ENCODE peak calls at places on chromosomes 7 and 10, in five cellular contexts. K, P, R, H and Z are unnamed samples.

GRCh38 chr10:102120987-102121738 is 995 bp upstream of the LDB1 start:
- DNase-seq in K (peak; percentile 47), P (no peak), R (peak; percentile 82), H (peak; percentile 26), Z (no peak)

GRCh38 chr7:81645435-81645834 is 124.4 kb downstream of the HGF start:
- DNase-seq in K (no peak), P (no peak), R (no peak), H (no peak), Z (no peak)

GRCh38 chr10:47349941-47350371 is 1.8 kb downstream of the RBP3 start:
- DNase-seq in K (no peak), P (no peak), R (no peak), H (no peak), Z (no peak)

GRCh38 chr7:111199643-111200042 is 108.7 kb downstream of the LRRN3 start:
- DNase-seq in K (no peak), P (no peak), R (peak; percentile 10), H (no peak), Z (no peak)

GRCh38 chr10:103512591-103513382 is 19.3 kb downstream of the NEURL1 start:
- DNase-seq in K (no peak), P (no peak), R (no peak), H (no peak), Z (no peak)

GRCh38 chr7:54882121-54882520 is 123.1 kb upstream of the SEC61G start:
- DNase-seq in K (no peak), P (no peak), R (no peak), H (no peak), Z (no peak)

GRCh38 chr7:102875700-102876192 is 37.1 kb upstream of the LRRC17 start:
- DNase-seq in K (no peak), P (peak; percentile 99), R (peak; percentile 98), H (no peak), Z (peak; percentile 100)

GRCh38 chr7:82164410-82164809 is 279.2 kb downstream of the CACNA2D1 start:
- DNase-seq in K (no peak), P (no peak), R (no peak), H (no peak), Z (no peak)

GRCh38 chr7:74252893-74253292 is 1.3 kb downstream of the RFC2 start:
- DNase-seq in K (no peak), P (no peak), R (no peak), H (no peak), Z (no peak)

GRCh38 chr7:30977896-30978564 is 14.3 kb downstream of the GHRHR start:
- DNase-seq in K (no peak), P (no peak), R (peak; percentile 21), H (no peak), Z (no peak)

GRCh38 chr10:61987951-61988379 is 86.5 kb downstream of the ARID5B start:
- DNase-seq in K (no peak), P (no peak), R (peak; percentile 48), H (no peak), Z (no peak)

GRCh38 chr7:106022193-106022821 is 59.2 kb downstream of the CDHR3 start:
- DNase-seq in K (no peak), P (no peak), R (no peak), H (no peak), Z (no peak)

GRCh38 chr10:130179640-130180039 is 43.4 kb downstream of the GLRX3 start:
- DNase-seq in K (no peak), P (peak; percentile 80), R (peak; percentile 81), H (no peak), Z (peak; percentile 26)

GRCh38 chr10:122352817-122353525 is 21.5 kb upstream of the PLEKHA1 start:
- DNase-seq in K (no peak), P (no peak), R (no peak), H (no peak), Z (no peak)

GRCh38 chr10:104253106-104253505 is 1.6 kb upstream of the GSTO1 start:
- DNase-seq in K (no peak), P (no peak), R (no peak), H (no peak), Z (no peak)

GRCh38 chr7:11613292-11613930 is 218.6 kb downstream of the THSD7A start:
- DNase-seq in K (no peak), P (no peak), R (no peak), H (no peak), Z (no peak)

GRCh38 chr7:81127991-81128390 is 209.1 kb upstream of the SEMA3C start:
- DNase-seq in K (no peak), P (no peak), R (peak; percentile 13), H (no peak), Z (no peak)

GRCh38 chr10:30897045-30897444 is 134.6 kb downstream of the ZNF438 start:
- DNase-seq in K (no peak), P (no peak), R (no peak), H (no peak), Z (no peak)

GRCh38 chr10:86400705-86401587 is 34.4 kb upstream of the GRID1 start:
- DNase-seq in K (peak; percentile 54), P (no peak), R (peak; percentile 28), H (no peak), Z (no peak)

GRCh38 chr7:30575910-30576309 is 18.8 kb upstream of the GARS1 start:
- DNase-seq in K (no peak), P (no peak), R (no peak), H (no peak), Z (no peak)

GRCh38 chr10:58400609-58401008 is 15.4 kb downstream of the TFAM start:
- DNase-seq in K (no peak), P (no peak), R (peak; percentile 23), H (no peak), Z (no peak)

DNA sequence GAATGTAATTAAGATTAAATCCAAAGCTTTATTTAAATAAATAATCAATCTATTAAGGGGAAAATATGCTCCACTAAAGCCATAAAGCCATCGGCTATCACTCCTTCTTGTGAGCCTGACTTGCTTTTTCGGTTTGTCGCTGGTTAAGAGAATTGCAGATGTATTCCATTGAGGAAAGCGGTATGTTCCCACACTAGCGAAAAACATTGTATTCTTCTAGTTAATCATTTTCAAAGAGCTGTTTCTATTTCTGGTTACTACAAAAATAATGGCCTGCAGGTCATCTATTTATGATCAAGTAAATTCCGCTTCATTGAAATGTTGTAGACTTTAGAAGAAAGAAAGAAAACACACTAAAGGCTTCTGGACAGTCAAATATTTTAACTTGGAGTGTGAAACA is 173.4 kb downstream of the CACNB2 start:
- DNase-seq in K (no peak), P (no peak), R (no peak), H (no peak), Z (no peak)
- H3K4me3 ChIP-seq in K (no peak overlapping the region), P (no peak overlapping the region), R (no peak overlapping the region), H (peak overlapping the region; percentile 25), Z (no peak overlapping the region)

DNA sequence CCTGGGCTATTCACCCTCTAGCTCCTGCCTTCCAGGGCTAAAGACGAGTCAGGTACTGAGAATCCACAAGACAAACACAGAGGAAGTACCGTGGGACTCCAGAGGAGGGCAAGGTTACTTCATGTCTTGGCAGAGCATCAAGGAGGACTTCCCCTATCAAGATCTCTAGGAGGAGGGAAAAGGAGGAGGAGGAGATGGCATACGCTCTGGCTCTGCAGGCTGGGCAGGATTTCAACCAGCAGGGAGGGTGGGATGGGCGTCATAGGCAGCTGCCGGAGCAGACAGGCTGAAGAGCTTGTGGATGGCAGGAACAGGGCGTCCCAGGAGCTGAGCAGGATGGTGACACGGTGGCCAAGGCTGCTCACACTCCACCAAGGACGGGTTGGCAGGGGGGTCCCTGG is 21.3 kb downstream of the MDH2 start:
- DNase-seq in K (peak; percentile 73), P (peak; percentile 73), R (peak; percentile 91), H (no peak), Z (peak; percentile 86)
- TF ChIP-seq CTCF in K (no peak), P (peak; percentile 72), R (peak; percentile 57), H (no peak), Z (peak; percentile 53)

GRCh38 chr10:5461914-5462840 is 37.2 kb downstream of the CALML5 start:
- DNase-seq in K (no peak), P (peak; percentile 48), R (peak; percentile 40), H (no peak), Z (no peak)
- H3K4me3 ChIP-seq in K (no peak overlapping the region), P (no peak overlapping the region), R (peak overlapping the region; percentile 1), H (peak overlapping the region; percentile 2), Z (no peak overlapping the region)

GRCh38 chr10:107865691-107866090 is 701.2 kb upstream of the SORCS1 start:
- DNase-seq in K (no peak), P (no peak), R (no peak), H (no peak), Z (no peak)
- TF ChIP-seq CTCF in K (no peak), P (no peak), R (no peak), H (no peak), Z (no peak)

DNA sequence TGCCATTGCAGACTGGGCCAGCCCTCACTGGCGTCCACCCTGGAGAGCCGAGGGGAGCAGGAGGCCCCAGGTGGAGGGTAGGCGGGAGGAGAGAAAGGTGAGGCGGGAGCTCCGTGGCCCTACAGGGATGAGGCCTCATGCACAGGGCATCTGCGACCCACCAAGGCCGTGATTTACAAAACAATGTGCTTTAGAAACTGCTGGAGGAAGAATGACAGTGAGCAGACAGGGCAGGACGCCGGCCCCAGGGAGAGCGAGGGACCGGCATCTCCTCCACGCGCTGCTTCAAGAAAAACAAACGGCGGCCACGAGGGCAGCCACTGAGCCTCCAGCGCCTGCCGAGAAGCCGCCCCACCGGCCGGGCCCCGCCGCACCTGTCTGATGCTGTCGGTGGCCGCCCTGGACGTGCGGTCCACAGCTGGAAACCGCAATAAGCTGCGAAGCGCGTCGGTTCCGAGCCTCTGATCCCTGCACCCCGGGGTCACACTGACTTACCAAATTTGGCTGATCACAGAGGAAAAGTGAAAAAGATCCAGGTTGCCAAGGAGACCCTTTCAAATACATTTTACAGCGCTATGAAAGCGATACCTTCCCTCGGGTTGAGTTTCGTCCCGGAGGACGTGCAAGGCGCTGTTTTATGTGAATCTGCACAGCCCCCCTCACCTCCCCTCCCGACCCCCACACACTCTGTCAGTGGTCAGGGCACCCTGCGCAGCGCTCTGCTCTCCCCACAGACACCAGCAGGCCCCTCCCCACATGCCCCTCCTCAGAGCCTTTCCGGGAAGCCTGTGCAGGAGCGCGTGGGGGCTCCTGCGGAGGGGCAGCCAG is 53.2 kb upstream of the PDGFA start:
- DNase-seq in K (no peak), P (no peak), R (no peak), H (no peak), Z (no peak)
- H3K4me3 ChIP-seq in K (no peak overlapping the region), P (no peak overlapping the region), R (no peak overlapping the region), H (no peak overlapping the region), Z (no peak overlapping the region)

GRCh38 chr10:44307691-44308090 is 77.2 kb downstream of the CXCL12 start:
- DNase-seq in K (no peak), P (no peak), R (no peak), H (no peak), Z (no peak)

GRCh38 chr10:44308935-44309334 is 76.0 kb downstream of the CXCL12 start:
- DNase-seq in K (no peak), P (no peak), R (no peak), H (no peak), Z (no peak)

GRCh38 chr10:44309939-44310761 is 74.7 kb downstream of the CXCL12 start:
- DNase-seq in K (no peak), P (no peak), R (no peak), H (no peak), Z (no peak)

GRCh38 chr10:44306147-44306710 is 78.7 kb downstream of the CXCL12 start:
- DNase-seq in K (no peak), P (peak; percentile 39), R (peak; percentile 83), H (no peak), Z (peak; percentile 29)

GRCh38 chr10:44306762-44307161 is 78.1 kb downstream of the CXCL12 start:
- DNase-seq in K (no peak), P (no peak), R (no peak), H (no peak), Z (no peak)
- TF ChIP-seq CTCF in K (peak; percentile 27), P (peak; percentile 26), R (no peak), H (no peak), Z (no peak)